ENCODE peak calls at places on chromosomes 2 and 18, in four cellular contexts. Y is mesenchymal stem cell; R is CD8-positive, alpha-beta memory T cell; L is Karpas-422. S is an unnamed sample.
A peak's percentile ranks its signal among the peaks of the same experiment; 100 is the strongest.

GRCh38 chr2:76692896-76693295 is 829.3 kb downstream of the LRRTM4 start:
- DNase-seq in Y (no peak), R (no peak), L (no peak), S (no peak)

GRCh38 chr2:66568650-66569300 is 133.8 kb downstream of the MEIS1 start:
- DNase-seq in Y (no peak), R (no peak), L (peak; percentile 72), S (no peak)

GRCh38 chr2:62309465-62310091 is 113.7 kb downstream of the B3GNT2 start:
- DNase-seq in Y (no peak), R (peak; percentile 30), L (no peak), S (no peak)

GRCh38 chr18:9782073-9782857 is 74.2 kb downstream of the RAB31 start:
- DNase-seq in Y (peak; percentile 95), R (no peak), L (no peak), S (peak; percentile 56)

GRCh38 chr18:74609535-74609934 is 11.9 kb downstream of the ZNF407 start:
- DNase-seq in Y (peak; percentile 75), R (no peak), L (no peak), S (no peak)

GRCh38 chr2:46032161-46032813 is 264.9 kb upstream of the EPAS1 start:
- DNase-seq in Y (no peak), R (no peak), L (no peak), S (peak; percentile 86)

GRCh38 chr2:37224063-37224462 is 7.3 kb downstream of the CEBPZ start:
- DNase-seq in Y (no peak), R (no peak), L (no peak), S (no peak)

GRCh38 chr2:237790353-237790752 is 8.2 kb upstream of the RBM44 start:
- DNase-seq in Y (peak; percentile 64), R (no peak), L (no peak), S (no peak)

GRCh38 chr2:237864030-237864931 is 4.9 kb downstream of the RAMP1 start:
- DNase-seq in Y (no peak), R (no peak), L (no peak), S (no peak)

GRCh38 chr18:77112161-77112801 is 20.3 kb downstream of the MBP start:
- DNase-seq in Y (no peak), R (no peak), L (no peak), S (no peak)

GRCh38 chr2:73290049-73290839 is 3.1 kb downstream of the EGR4 start:
- DNase-seq in Y (peak; percentile 40), R (peak; percentile 25), L (peak; percentile 93), S (no peak)

GRCh38 chr2:75646090-75646582 is 447 bp upstream of the MRPL19 start:
- DNase-seq in Y (no peak), R (no peak), L (peak; percentile 50), S (no peak)

GRCh38 chr18:10329116-10329515 is 125.3 kb upstream of the APCDD1 start:
- DNase-seq in Y (peak; percentile 46), R (no peak), L (no peak), S (peak; percentile 16)

GRCh38 chr2:222708274-222708710 is 36.8 kb downstream of the MOGAT1 start:
- DNase-seq in Y (peak; percentile 77), R (peak; percentile 49), L (peak; percentile 87), S (peak; percentile 63)

GRCh38 chr2:210440206-210440605 is 36.4 kb downstream of the LANCL1 start:
- DNase-seq in Y (no peak), R (no peak), L (no peak), S (no peak)

GRCh38 chr2:74845217-74845751 is 11.4 kb downstream of the HK2 start:
- DNase-seq in Y (peak; percentile 91), R (no peak), L (no peak), S (peak; percentile 98)

GRCh38 chr18:29083545-29083944 is 906.6 kb upstream of the CDH2 start:
- DNase-seq in Y (no peak), R (no peak), L (no peak), S (peak; percentile 63)

GRCh38 chr18:63292844-63293683 is 26.5 kb downstream of the BCL2 start:
- DNase-seq in Y (no peak), R (no peak), L (peak; percentile 64), S (no peak)

GRCh38 chr2:189719531-189719930 is 43.1 kb downstream of the OSGEPL1 start:
- DNase-seq in Y (no peak), R (no peak), L (no peak), S (no peak)

GRCh38 chr18:45891806-45892205 is 66.3 kb downstream of the SIGLEC15 start:
- DNase-seq in Y (no peak), R (no peak), L (no peak), S (no peak)

GRCh38 chr2:191352536-191352935 is 107.3 kb downstream of the MYO1B start:
- DNase-seq in Y (peak; percentile 81), R (no peak), L (no peak), S (peak; percentile 53)

GRCh38 chr18:48354746-48355260 is 54.4 kb downstream of the ZBTB7C start:
- DNase-seq in Y (no peak), R (no peak), L (no peak), S (no peak)

GRCh38 chr2:120109186-120110061 is 96.5 kb downstream of the EPB41L5 start:
- DNase-seq in Y (peak; percentile 53), R (peak; percentile 38), L (peak; percentile 80), S (no peak)

GRCh38 chr2:172252154-172252553 is 149.5 kb upstream of the DLX2 start:
- DNase-seq in Y (peak; percentile 60), R (no peak), L (no peak), S (peak; percentile 86)

GRCh38 chr2:126586321-126586720 is 69.6 kb upstream of the GYPC start:
- DNase-seq in Y (no peak), R (no peak), L (no peak), S (no peak)

GRCh38 chr2:234947556-234947955 is 4.3 kb upstream of the SH3BP4 start:
- DNase-seq in Y (no peak), R (no peak), L (no peak), S (no peak)

GRCh38 chr2:9250498-9251153 is 44.0 kb downstream of the ASAP2 start:
- DNase-seq in Y (no peak), R (no peak), L (no peak), S (no peak)

GRCh38 chr2:99448556-99448955 is 41.3 kb downstream of the REV1 start:
- DNase-seq in Y (peak; percentile 30), R (no peak), L (no peak), S (peak; percentile 38)

GRCh38 chr2:85756195-85756594 is 2.4 kb downstream of the ATOH8 start:
- DNase-seq in Y (no peak), R (no peak), L (no peak), S (no peak)
- H3K27me3 ChIP-seq in Y (peaks cover 44% of the 10 kb centered on the region), R (peaks cover 44% of the 10 kb centered on the region), L (no peaks in the 10 kb centered on the region), S (no peaks in the 10 kb centered on the region)

GRCh38 chr2:11540996-11541692 is 7.3 kb downstream of the GREB1 start:
- DNase-seq in Y (no peak), R (no peak), L (no peak), S (no peak)
- H3K4me3 ChIP-seq in Y (no peak overlapping the region), R (no peak overlapping the region), L (no peak overlapping the region), S (no peak overlapping the region)

GRCh38 chr2:4135765-4136164 is 432.4 kb downstream of the DCDC2C start:
- DNase-seq in Y (no peak), R (no peak), L (no peak), S (no peak)
- H3K9me3 ChIP-seq in Y (peaks cover 58% of the 10 kb centered on the region), R (peaks cover 4% of the 10 kb centered on the region), L (no peaks in the 10 kb centered on the region), S (peaks cover 4% of the 10 kb centered on the region)

DNA sequence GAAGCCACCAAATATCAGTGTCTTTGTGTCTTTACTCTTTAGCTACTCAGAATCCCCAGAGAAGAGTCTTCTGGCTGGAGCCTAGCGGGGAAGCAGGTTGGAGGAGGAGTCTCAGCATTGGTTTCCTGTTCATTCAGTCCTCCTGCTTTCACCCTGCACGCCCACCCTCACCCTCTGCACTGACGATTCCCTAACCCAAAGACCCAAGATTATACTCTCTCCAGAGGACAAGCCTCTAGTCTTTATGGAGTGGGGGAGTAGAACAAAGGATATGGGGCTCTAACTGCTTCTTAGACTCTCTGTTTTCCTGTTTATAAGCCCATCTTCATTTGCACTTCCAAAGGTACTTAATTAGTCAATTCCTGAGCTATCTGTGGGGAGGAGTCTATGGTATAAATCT is 338.8 kb downstream of the AGPS start:
- DNase-seq in Y (no peak), R (no peak), L (no peak), S (no peak)
- H3K27me3 ChIP-seq in Y (peaks cover 5% of the 10 kb centered on the region), R (no peaks in the 10 kb centered on the region), L (no peaks in the 10 kb centered on the region), S (peaks cover 5% of the 10 kb centered on the region)

DNA sequence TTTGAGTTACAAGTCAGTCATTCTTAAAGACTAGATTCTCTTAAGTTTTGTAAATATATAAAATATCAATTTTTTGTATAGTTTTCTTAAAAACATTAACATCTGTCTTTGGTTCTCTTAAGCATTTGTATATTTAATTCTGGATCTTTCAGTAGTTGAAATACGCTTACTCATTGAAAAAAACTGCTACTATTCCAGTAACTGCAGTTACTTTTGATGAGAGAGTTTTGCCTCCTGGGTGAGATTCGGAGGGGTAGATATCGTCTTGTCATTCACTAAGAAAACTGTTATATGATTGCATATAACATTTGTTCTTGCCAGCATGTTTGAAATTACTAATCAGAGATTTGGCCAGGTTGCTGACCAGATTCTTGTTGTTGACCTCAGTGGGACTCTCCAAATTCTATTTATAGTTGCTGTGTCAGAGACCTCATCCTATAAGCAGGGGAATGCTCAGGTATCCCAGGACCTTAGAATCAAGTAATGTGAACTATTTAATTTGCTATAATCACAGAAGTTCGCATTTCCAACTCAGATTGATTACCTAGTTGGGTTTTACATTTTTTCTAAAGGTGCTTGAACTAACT is 7.9 kb downstream of the AGPS start:
- DNase-seq in Y (no peak), R (no peak), L (no peak), S (no peak)
- H3K4me3 ChIP-seq in Y (no peak overlapping the region), R (no peak overlapping the region), L (no peak overlapping the region), S (no peak overlapping the region)

GRCh38 chr18:56638232-56639093 is at the start of gene TXNL1:
- DNase-seq in Y (peak; percentile 98), R (peak; percentile 97), L (peak; percentile 100), S (peak; percentile 98)

GRCh38 chr18:56635007-56635406 is 3.4 kb downstream of the TXNL1 start:
- DNase-seq in Y (no peak), R (no peak), L (no peak), S (no peak)

GRCh38 chr18:56639094-56639361 is 636 bp upstream of the TXNL1 start:
- DNase-seq in Y (no peak), R (no peak), L (peak; percentile 60), S (no peak)

GRCh38 chr18:56641714-56642331 is 3.4 kb upstream of the TXNL1 start:
- DNase-seq in Y (peak; percentile 55), R (no peak), L (no peak), S (no peak)

GRCh38 chr18:56637897-56638231 is 528 bp downstream of the TXNL1 start:
- DNase-seq in Y (peak; percentile 25), R (no peak), L (peak; percentile 72), S (no peak)
- H3K9me3 ChIP-seq in Y (no peaks in the 10 kb centered on the region), R (no peaks in the 10 kb centered on the region), L (no peaks in the 10 kb centered on the region), S (no peaks in the 10 kb centered on the region)

S was measured in MG63.